ENCODE peak calls at places on chromosomes 3 and 15, in ten cellular contexts. C, L, V, M, N, J, S, P, U and W are unnamed samples.

GRCh38 chr3:30470566-30470965 is 135.8 kb upstream of the TGFBR2 start:
- DNase-seq in C (no peak), L (no peak), V (no peak), M (peak; percentile 36), N (peak; percentile 75), J (peak; percentile 73), S (no peak), P (no peak), U (no peak), W (no peak)

GRCh38 chr15:74626752-74627692 is 11.4 kb downstream of the CLK3 start:
- DNase-seq in C (no peak), L (peak; percentile 79), V (no peak), M (no peak), N (no peak), J (no peak), S (no peak), P (no peak), U (no peak), W (no peak)

GRCh38 chr15:60972301-60972700 is 256.8 kb downstream of the RORA start:
- DNase-seq in C (peak; percentile 30), L (no peak), V (peak; percentile 46), M (peak; percentile 55), N (peak; percentile 96), J (peak; percentile 80), S (no peak), P (no peak), U (no peak), W (no peak)

GRCh38 chr15:69557340-69558137 is 104.9 kb downstream of the RPLP1 start:
- DNase-seq in C (peak; percentile 74), L (no peak), V (peak; percentile 87), M (peak; percentile 93), N (peak; percentile 96), J (peak; percentile 96), S (peak; percentile 91), P (no peak), U (no peak), W (no peak)

GRCh38 chr15:36784098-36784670 is 204.8 kb downstream of the CDIN1 start:
- DNase-seq in C (no peak), L (no peak), V (no peak), M (no peak), N (no peak), J (no peak), S (no peak), P (no peak), U (no peak), W (no peak)

GRCh38 chr15:61115679-61116078 is 113.4 kb downstream of the RORA start:
- DNase-seq in C (no peak), L (no peak), V (no peak), M (peak; percentile 6), N (peak; percentile 51), J (no peak), S (no peak), P (no peak), U (no peak), W (no peak)

GRCh38 chr15:60480149-60480548 is 1.2 kb upstream of the ICE2 start:
- DNase-seq in C (no peak), L (peak; percentile 61), V (no peak), M (no peak), N (no peak), J (no peak), S (no peak), P (no peak), U (no peak), W (no peak)

GRCh38 chr15:100721758-100722550 is 119.6 kb downstream of the ASB7 start:
- DNase-seq in C (peak; percentile 92), L (no peak), V (peak; percentile 100), M (peak; percentile 99), N (peak; percentile 100), J (peak; percentile 100), S (peak; percentile 98), P (peak; percentile 91), U (no peak), W (peak; percentile 24)

GRCh38 chr15:45855210-45855906 is 220.5 kb downstream of the SQOR start:
- DNase-seq in C (no peak), L (no peak), V (peak; percentile 20), M (no peak), N (no peak), J (no peak), S (no peak), P (no peak), U (no peak), W (no peak)

GRCh38 chr3:76199382-76199781 is 414.0 kb upstream of the ZNF717 start:
- DNase-seq in C (no peak), L (peak; percentile 3), V (no peak), M (no peak), N (peak; percentile 1), J (no peak), S (no peak), P (no peak), U (no peak), W (no peak)

GRCh38 chr3:50264389-50264963 is 4.5 kb upstream of the SEMA3B start:
- DNase-seq in C (peak; percentile 65), L (no peak), V (no peak), M (peak; percentile 95), N (peak; percentile 97), J (peak; percentile 91), S (peak; percentile 48), P (peak; percentile 92), U (peak; percentile 28), W (peak; percentile 98)

GRCh38 chr3:49460188-49460885 is 9.7 kb upstream of the DAG1 start:
- DNase-seq in C (no peak), L (no peak), V (no peak), M (no peak), N (no peak), J (no peak), S (no peak), P (no peak), U (no peak), W (peak; percentile 70)

GRCh38 chr3:138465927-138466326 is 31.5 kb downstream of the ESYT3 start:
- DNase-seq in C (no peak), L (no peak), V (no peak), M (peak; percentile 52), N (peak; percentile 65), J (no peak), S (no peak), P (no peak), U (no peak), W (no peak)

GRCh38 chr3:56110886-56111285 is 357.4 kb downstream of the ERC2 start:
- DNase-seq in C (no peak), L (no peak), V (no peak), M (no peak), N (no peak), J (no peak), S (no peak), P (no peak), U (no peak), W (no peak)

GRCh38 chr3:58434511-58434910 is 879 bp upstream of the PDHB start:
- DNase-seq in C (no peak), L (no peak), V (no peak), M (no peak), N (no peak), J (no peak), S (no peak), P (no peak), U (no peak), W (peak; percentile 86)

DNA sequence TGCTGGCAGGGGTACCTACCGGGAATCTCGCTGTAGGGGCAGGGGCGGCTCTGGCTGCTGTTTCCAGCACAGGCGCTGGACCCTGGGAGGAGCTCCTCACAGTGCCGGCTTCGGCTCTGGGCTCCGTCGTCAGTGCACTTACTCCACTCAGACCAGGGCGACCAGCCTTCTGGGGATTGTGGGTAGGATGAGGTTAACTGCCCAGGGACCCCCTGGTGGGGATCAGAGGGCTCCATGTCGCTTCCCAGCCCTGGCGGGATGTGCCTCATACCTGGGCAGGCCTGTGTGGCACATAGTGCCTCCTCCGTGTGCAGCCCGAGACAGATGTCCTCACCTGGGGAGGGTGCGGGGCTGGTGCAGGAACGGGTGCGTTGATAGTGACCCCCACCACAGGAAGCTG is 115.7 kb downstream of the SEMA5B start:
- DNase-seq in C (no peak), L (no peak), V (no peak), M (no peak), N (no peak), J (no peak), S (no peak), P (no peak), U (no peak), W (no peak)
- H3K4me3 ChIP-seq in C (no peak overlapping the region), L (no peak overlapping the region), V (no peak overlapping the region), M (no peak overlapping the region), N (no peak overlapping the region), J (no peak overlapping the region), S (no peak overlapping the region), P (no peak overlapping the region), U (no peak overlapping the region), W (no peak overlapping the region)

GRCh38 chr3:66342717-66343373 is 122.0 kb downstream of the SLC25A26 start:
- DNase-seq in C (peak; percentile 72), L (no peak), V (no peak), M (no peak), N (no peak), J (no peak), S (no peak), P (no peak), U (no peak), W (no peak)

GRCh38 chr3:66344391-66344811 is 123.6 kb downstream of the SLC25A26 start:
- DNase-seq in C (no peak), L (no peak), V (no peak), M (no peak), N (no peak), J (peak; percentile 11), S (no peak), P (no peak), U (no peak), W (no peak)

GRCh38 chr3:66348696-66349095 is 127.9 kb downstream of the SLC25A26 start:
- DNase-seq in C (no peak), L (no peak), V (no peak), M (peak; percentile 29), N (no peak), J (no peak), S (no peak), P (no peak), U (no peak), W (no peak)

GRCh38 chr3:66350601-66351000 is 129.8 kb downstream of the SLC25A26 start:
- DNase-seq in C (no peak), L (no peak), V (no peak), M (no peak), N (peak; percentile 73), J (peak; percentile 32), S (no peak), P (no peak), U (no peak), W (no peak)

GRCh38 chr3:66344846-66345578 is 124.2 kb downstream of the SLC25A26 start:
- DNase-seq in C (no peak), L (no peak), V (no peak), M (no peak), N (no peak), J (no peak), S (no peak), P (no peak), U (no peak), W (no peak)
- H3K4me3 ChIP-seq in C (no peak overlapping the region), L (no peak overlapping the region), V (no peak overlapping the region), M (no peak overlapping the region), N (no peak overlapping the region), J (no peak overlapping the region), S (no peak overlapping the region), P (no peak overlapping the region), U (no peak overlapping the region), W (no peak overlapping the region)

GRCh38 chr15:25094519-25094918 is 139.7 kb downstream of the SNRPN start:
- DNase-seq in C (no peak), L (no peak), V (no peak), M (no peak), N (no peak), J (no peak), S (no peak), P (no peak), U (no peak), W (peak; percentile 22)
- H3K4me3 ChIP-seq in C (no peak overlapping the region), L (no peak overlapping the region), V (no peak overlapping the region), M (no peak overlapping the region), N (no peak overlapping the region), J (no peak overlapping the region), S (no peak overlapping the region), P (no peak overlapping the region), U (no peak overlapping the region), W (no peak overlapping the region)

GRCh38 chr3:107956991-107957467 is 133.8 kb downstream of the CD47 start:
- DNase-seq in C (peak; percentile 87), L (no peak), V (no peak), M (peak; percentile 96), N (peak; percentile 31), J (peak; percentile 99), S (no peak), P (peak; percentile 95), U (no peak), W (no peak)
- H3K4me3 ChIP-seq in C (peak overlapping the region; percentile 5), L (no peak overlapping the region), V (no peak overlapping the region), M (no peak overlapping the region), N (peak overlapping the region; percentile 42), J (peak overlapping the region; percentile 49), S (no peak overlapping the region), P (no peak overlapping the region), U (no peak overlapping the region), W (peak overlapping the region; percentile 27)